ENCODE peak calls at places on chromosomes 1 and 21, in six cellular contexts. I is amniotic stem cell, W is progenitor cell of endocrine pancreas, D is HL-60, U is esophagus squamous epithelium, B is ELR. P is an unnamed sample.

GRCh38 chr1:41523071-41523470 is 38.6 kb upstream of the EDN2 start:
- DNase-seq in I (no peak), W (no peak), D (no peak), U (no peak), B (no peak), P (no peak)

GRCh38 chr1:229694053-229694693 is 68.1 kb downstream of the URB2 start:
- DNase-seq in I (no peak), W (no peak), D (no peak), U (no peak), B (peak), P (peak)

GRCh38 chr21:38433516-38433915 is 64.8 kb downstream of the ERG start:
- DNase-seq in I (no peak), W (no peak), D (no peak), U (no peak), B (no peak), P (no peak)

GRCh38 chr21:41868062-41868710 is 11.0 kb downstream of the PRDM15 start:
- DNase-seq in I (no peak), W (no peak), D (no peak), U (no peak), B (peak), P (peak)

GRCh38 chr1:2283371-2283990 is 55.4 kb downstream of the SKI start:
- DNase-seq in I (no peak), W (no peak), D (no peak), U (no peak), B (no peak), P (no peak)

GRCh38 chr1:198686069-198686728 is 47.4 kb downstream of the PTPRC start:
- DNase-seq in I (peak), W (no peak), D (no peak), U (no peak), B (peak), P (peak)

GRCh38 chr1:179762241-179762640 is 19.1 kb downstream of the FAM163A start:
- DNase-seq in I (no peak), W (no peak), D (no peak), U (no peak), B (no peak), P (no peak)

GRCh38 chr1:53038565-53038964 is 23.4 kb upstream of the PODN start:
- DNase-seq in I (no peak), W (no peak), D (no peak), U (no peak), B (no peak), P (no peak)